ENCODE peak calls at places on chromosomes 16 and 17, in four cellular contexts. One of them, this sample, is unnamed.

GRCh38 chr17:1124896-1125774 is 54.6 kb downstream of the ABR start:
- DNase-seq in tibial nerve: no peak
- DNase-seq in activated CD4-positive, alpha-beta T cell treated with anti-CD3 and anti-CD28 coated beads for 24 hours: no peak
- DNase-seq in NCI-H146: no peak
- DNase-seq in this sample: no peak

GRCh38 chr17:49016775-49017463 is 19.7 kb downstream of the IGF2BP1 start:
- DNase-seq in tibial nerve: no peak
- DNase-seq in activated CD4-positive, alpha-beta T cell treated with anti-CD3 and anti-CD28 coated beads for 24 hours: no peak
- DNase-seq in NCI-H146: no peak
- DNase-seq in this sample: no peak

GRCh38 chr16:55949518-55949917 is 74.3 kb upstream of the CES5A start:
- DNase-seq in tibial nerve: no peak
- DNase-seq in activated CD4-positive, alpha-beta T cell treated with anti-CD3 and anti-CD28 coated beads for 24 hours: no peak
- DNase-seq in NCI-H146: no peak
- DNase-seq in this sample: no peak

GRCh38 chr17:1829579-1830257 is at the start of the genes RPA1 and SMYD4:
- DNase-seq in tibial nerve: peak; percentile 74
- DNase-seq in activated CD4-positive, alpha-beta T cell treated with anti-CD3 and anti-CD28 coated beads for 24 hours: peak; percentile 78
- DNase-seq in NCI-H146: peak; percentile 87
- DNase-seq in this sample: peak; percentile 41

GRCh38 chr17:28738680-28739384 is 5.0 kb upstream of the TRAF4 start:
- DNase-seq in tibial nerve: no peak
- DNase-seq in activated CD4-positive, alpha-beta T cell treated with anti-CD3 and anti-CD28 coated beads for 24 hours: peak; percentile 43
- DNase-seq in NCI-H146: no peak
- DNase-seq in this sample: no peak

GRCh38 chr17:36443777-36444176 is 42.7 kb upstream of the ZNHIT3 start:
- DNase-seq in tibial nerve: no peak
- DNase-seq in activated CD4-positive, alpha-beta T cell treated with anti-CD3 and anti-CD28 coated beads for 24 hours: no peak
- DNase-seq in NCI-H146: no peak
- DNase-seq in this sample: no peak

GRCh38 chr17:55444471-55445441 is 23.1 kb upstream of the MMD start:
- DNase-seq in tibial nerve: no peak
- DNase-seq in activated CD4-positive, alpha-beta T cell treated with anti-CD3 and anti-CD28 coated beads for 24 hours: no peak
- DNase-seq in NCI-H146: no peak
- DNase-seq in this sample: no peak

GRCh38 chr17:17540278-17540906 is 44.2 kb upstream of the RASD1 start:
- DNase-seq in tibial nerve: no peak
- DNase-seq in activated CD4-positive, alpha-beta T cell treated with anti-CD3 and anti-CD28 coated beads for 24 hours: no peak
- DNase-seq in NCI-H146: no peak
- DNase-seq in this sample: no peak

GRCh38 chr16:86087561-86088230 is 188.7 kb downstream of the IRF8 start:
- DNase-seq in tibial nerve: no peak
- DNase-seq in activated CD4-positive, alpha-beta T cell treated with anti-CD3 and anti-CD28 coated beads for 24 hours: no peak
- DNase-seq in NCI-H146: no peak
- DNase-seq in this sample: no peak

GRCh38 chr17:71713846-71714245 is 407.0 kb upstream of the SOX9 start:
- DNase-seq in tibial nerve: no peak
- DNase-seq in activated CD4-positive, alpha-beta T cell treated with anti-CD3 and anti-CD28 coated beads for 24 hours: no peak
- DNase-seq in NCI-H146: no peak
- DNase-seq in this sample: no peak

GRCh38 chr17:15509095-15509494 is 41.7 kb upstream of the CDRT4 start:
- DNase-seq in tibial nerve: no peak
- DNase-seq in activated CD4-positive, alpha-beta T cell treated with anti-CD3 and anti-CD28 coated beads for 24 hours: no peak
- DNase-seq in NCI-H146: no peak
- DNase-seq in this sample: no peak

GRCh38 chr17:28364665-28365363 is at the start of gene SEBOX:
- DNase-seq in tibial nerve: no peak
- DNase-seq in activated CD4-positive, alpha-beta T cell treated with anti-CD3 and anti-CD28 coated beads for 24 hours: no peak
- DNase-seq in NCI-H146: no peak
- DNase-seq in this sample: no peak

GRCh38 chr17:46930083-46930482 is 7.1 kb downstream of the GOSR2 start:
- DNase-seq in tibial nerve: no peak
- DNase-seq in activated CD4-positive, alpha-beta T cell treated with anti-CD3 and anti-CD28 coated beads for 24 hours: no peak
- DNase-seq in NCI-H146: no peak
- DNase-seq in this sample: no peak

GRCh38 chr17:22464041-22464440 is 771.7 kb downstream of the KCNJ18 start:
- DNase-seq in tibial nerve: no peak
- DNase-seq in activated CD4-positive, alpha-beta T cell treated with anti-CD3 and anti-CD28 coated beads for 24 hours: no peak
- DNase-seq in NCI-H146: no peak
- DNase-seq in this sample: no peak